ENCODE peak calls at places on chromosome 15, in six cellular contexts. One of them, this sample, is unnamed.

GRCh38 chr15:29435811-29436210 is 166.2 kb upstream of the NSMCE3 start:
- DNase-seq in stimulated activated CD8-positive, alpha-beta memory T cell treated with anti-CD3 and anti-CD28 coated beads, Interleukin-7, amount 100 ng/mL, for 24 hours: no peak
- DNase-seq in putamen: no peak
- DNase-seq in stimulated activated CD4-positive, alpha-beta T cell treated with anti-CD3 and anti-CD28 coated beads, Interleukin-2, amount 100 ng/mL, for 48 hours: no peak
- DNase-seq in MCF 10A: no peak
- DNase-seq in naive thymus-derived CD8-positive, alpha-beta T cell: no peak
- DNase-seq in this sample: no peak

GRCh38 chr15:67296188-67296587 is 41.6 kb downstream of the IQCH start:
- DNase-seq in putamen: no peak
- DNase-seq in MCF 10A: peak
- DNase-seq in naive thymus-derived CD8-positive, alpha-beta T cell: no peak
- DNase-seq in stimulated activated CD8-positive, alpha-beta memory T cell treated with anti-CD3 and anti-CD28 coated beads, Interleukin-7, amount 100 ng/mL, for 24 hours: no peak
- DNase-seq in stimulated activated CD4-positive, alpha-beta T cell treated with anti-CD3 and anti-CD28 coated beads, Interleukin-2, amount 100 ng/mL, for 48 hours: no peak
- DNase-seq in this sample: no peak

GRCh38 chr15:82021021-82021420 is 24.8 kb downstream of the MEX3B start:
- DNase-seq in MCF 10A: peak
- DNase-seq in putamen: no peak
- DNase-seq in stimulated activated CD8-positive, alpha-beta memory T cell treated with anti-CD3 and anti-CD28 coated beads, Interleukin-7, amount 100 ng/mL, for 24 hours: no peak
- DNase-seq in naive thymus-derived CD8-positive, alpha-beta T cell: no peak
- DNase-seq in stimulated activated CD4-positive, alpha-beta T cell treated with anti-CD3 and anti-CD28 coated beads, Interleukin-2, amount 100 ng/mL, for 48 hours: no peak
- DNase-seq in this sample: no peak

GRCh38 chr15:68638953-68639500 is 60.2 kb downstream of the CORO2B start:
- DNase-seq in naive thymus-derived CD8-positive, alpha-beta T cell: no peak
- DNase-seq in stimulated activated CD8-positive, alpha-beta memory T cell treated with anti-CD3 and anti-CD28 coated beads, Interleukin-7, amount 100 ng/mL, for 24 hours: no peak
- DNase-seq in stimulated activated CD4-positive, alpha-beta T cell treated with anti-CD3 and anti-CD28 coated beads, Interleukin-2, amount 100 ng/mL, for 48 hours: no peak
- DNase-seq in MCF 10A: no peak
- DNase-seq in putamen: no peak
- DNase-seq in this sample: no peak

GRCh38 chr15:89121414-89121813 is 33.2 kb downstream of the ABHD2 start:
- DNase-seq in naive thymus-derived CD8-positive, alpha-beta T cell: no peak
- DNase-seq in putamen: no peak
- DNase-seq in stimulated activated CD4-positive, alpha-beta T cell treated with anti-CD3 and anti-CD28 coated beads, Interleukin-2, amount 100 ng/mL, for 48 hours: no peak
- DNase-seq in MCF 10A: peak
- DNase-seq in stimulated activated CD8-positive, alpha-beta memory T cell treated with anti-CD3 and anti-CD28 coated beads, Interleukin-7, amount 100 ng/mL, for 24 hours: no peak
- DNase-seq in this sample: no peak

GRCh38 chr15:83323296-83323711 is 38.8 kb upstream of the BNC1 start:
- DNase-seq in naive thymus-derived CD8-positive, alpha-beta T cell: no peak
- DNase-seq in MCF 10A: peak
- DNase-seq in putamen: no peak
- DNase-seq in stimulated activated CD8-positive, alpha-beta memory T cell treated with anti-CD3 and anti-CD28 coated beads, Interleukin-7, amount 100 ng/mL, for 24 hours: no peak
- DNase-seq in stimulated activated CD4-positive, alpha-beta T cell treated with anti-CD3 and anti-CD28 coated beads, Interleukin-2, amount 100 ng/mL, for 48 hours: no peak
- DNase-seq in this sample: no peak

GRCh38 chr15:94793641-94794040 is 562.3 kb downstream of the MCTP2 start:
- DNase-seq in putamen: no peak
- DNase-seq in naive thymus-derived CD8-positive, alpha-beta T cell: no peak
- DNase-seq in stimulated activated CD8-positive, alpha-beta memory T cell treated with anti-CD3 and anti-CD28 coated beads, Interleukin-7, amount 100 ng/mL, for 24 hours: no peak
- DNase-seq in stimulated activated CD4-positive, alpha-beta T cell treated with anti-CD3 and anti-CD28 coated beads, Interleukin-2, amount 100 ng/mL, for 48 hours: no peak
- DNase-seq in MCF 10A: peak
- DNase-seq in this sample: no peak

GRCh38 chr15:89335289-89336041 is 841 bp upstream of the POLG start:
- DNase-seq in stimulated activated CD4-positive, alpha-beta T cell treated with anti-CD3 and anti-CD28 coated beads, Interleukin-2, amount 100 ng/mL, for 48 hours: no peak
- DNase-seq in putamen: no peak
- DNase-seq in MCF 10A: no peak
- DNase-seq in stimulated activated CD8-positive, alpha-beta memory T cell treated with anti-CD3 and anti-CD28 coated beads, Interleukin-7, amount 100 ng/mL, for 24 hours: no peak
- DNase-seq in naive thymus-derived CD8-positive, alpha-beta T cell: peak
- DNase-seq in this sample: no peak

GRCh38 chr15:85625856-85626255 is 168.9 kb downstream of the KLHL25 start:
- DNase-seq in stimulated activated CD8-positive, alpha-beta memory T cell treated with anti-CD3 and anti-CD28 coated beads, Interleukin-7, amount 100 ng/mL, for 24 hours: no peak
- DNase-seq in MCF 10A: no peak
- DNase-seq in naive thymus-derived CD8-positive, alpha-beta T cell: no peak
- DNase-seq in putamen: no peak
- DNase-seq in stimulated activated CD4-positive, alpha-beta T cell treated with anti-CD3 and anti-CD28 coated beads, Interleukin-2, amount 100 ng/mL, for 48 hours: no peak
- DNase-seq in this sample: peak

GRCh38 chr15:76529911-76530310 is 193.3 kb downstream of the ISL2 start:
- DNase-seq in MCF 10A: no peak
- DNase-seq in stimulated activated CD8-positive, alpha-beta memory T cell treated with anti-CD3 and anti-CD28 coated beads, Interleukin-7, amount 100 ng/mL, for 24 hours: no peak
- DNase-seq in naive thymus-derived CD8-positive, alpha-beta T cell: no peak
- DNase-seq in putamen: no peak
- DNase-seq in stimulated activated CD4-positive, alpha-beta T cell treated with anti-CD3 and anti-CD28 coated beads, Interleukin-2, amount 100 ng/mL, for 48 hours: no peak
- DNase-seq in this sample: no peak

GRCh38 chr15:97072560-97072959 is 742.1 kb downstream of the NR2F2 start:
- DNase-seq in putamen: no peak
- DNase-seq in stimulated activated CD8-positive, alpha-beta memory T cell treated with anti-CD3 and anti-CD28 coated beads, Interleukin-7, amount 100 ng/mL, for 24 hours: no peak
- DNase-seq in stimulated activated CD4-positive, alpha-beta T cell treated with anti-CD3 and anti-CD28 coated beads, Interleukin-2, amount 100 ng/mL, for 48 hours: no peak
- DNase-seq in MCF 10A: no peak
- DNase-seq in naive thymus-derived CD8-positive, alpha-beta T cell: no peak
- DNase-seq in this sample: no peak

GRCh38 chr15:73346735-73347312 is 21.9 kb downstream of the HCN4 start:
- DNase-seq in naive thymus-derived CD8-positive, alpha-beta T cell: peak
- DNase-seq in stimulated activated CD8-positive, alpha-beta memory T cell treated with anti-CD3 and anti-CD28 coated beads, Interleukin-7, amount 100 ng/mL, for 24 hours: peak
- DNase-seq in MCF 10A: peak
- DNase-seq in putamen: no peak
- DNase-seq in stimulated activated CD4-positive, alpha-beta T cell treated with anti-CD3 and anti-CD28 coated beads, Interleukin-2, amount 100 ng/mL, for 48 hours: peak
- DNase-seq in this sample: peak

This sample was measured in GM18507.